ENCODE peak calls at places on chromosomes 11 and 22, in ten cellular contexts. B, Q, S, F, L, H, K, J, O and M are unnamed samples.

GRCh38 chr11:45948341-45948740 is 25.9 kb downstream of the LARGE2 start:
- DNase-seq in Q (no peak), J (no peak), H (no peak), L (no peak), F (no peak), B (no peak), O (peak; percentile 39), S (no peak), K (no peak), M (peak; percentile 5)

GRCh38 chr11:47466701-47467250 is 17.8 kb upstream of the RAPSN start:
- DNase-seq in B (no peak), O (peak; percentile 73), F (no peak), L (no peak), H (no peak), K (no peak), S (no peak), J (no peak), Q (no peak), M (no peak)

GRCh38 chr11:17571431-17572358 is 24.6 kb downstream of the OTOG start:
- DNase-seq in O (no peak), S (no peak), Q (no peak), B (no peak), L (no peak), H (no peak), F (no peak), K (no peak), J (no peak), M (no peak)

GRCh38 chr11:3824714-3825472 is 15.9 kb downstream of the RHOG start:
- DNase-seq in Q (no peak), H (peak; percentile 82), S (peak; percentile 94), B (no peak), J (peak; percentile 52), O (peak; percentile 45), L (peak; percentile 43), F (peak; percentile 42), K (peak; percentile 69), M (no peak)

GRCh38 chr11:81033779-81034550 is 1593.1 kb upstream of the TENM4 start:
- DNase-seq in S (no peak), B (no peak), J (no peak), Q (no peak), K (no peak), H (no peak), O (no peak), F (no peak), L (no peak), M (no peak)

GRCh38 chr11:76661306-76661751 is 9.2 kb downstream of the LRRC32 start:
- DNase-seq in H (no peak), K (no peak), F (no peak), B (no peak), J (no peak), S (no peak), L (no peak), O (no peak), Q (no peak), M (no peak)

GRCh38 chr11:29989181-29989580 is 27.6 kb downstream of the KCNA4 start:
- DNase-seq in H (no peak), B (no peak), L (no peak), O (no peak), J (no peak), K (no peak), Q (no peak), F (no peak), S (no peak), M (no peak)

GRCh38 chr11:35623708-35624168 is 5.5 kb downstream of the FJX1 start:
- DNase-seq in F (peak; percentile 56), L (peak; percentile 84), H (no peak), O (no peak), B (no peak), Q (no peak), J (no peak), K (peak; percentile 36), S (no peak), M (no peak)

GRCh38 chr11:83092488-83093384 is 21.0 kb upstream of the RAB30 start:
- DNase-seq in B (peak; percentile 67), S (no peak), F (no peak), H (no peak), K (no peak), Q (no peak), O (no peak), J (peak; percentile 10), L (peak; percentile 64), M (no peak)

GRCh38 chr11:130904380-130904779 is 11.9 kb downstream of the SNX19 start:
- DNase-seq in F (no peak), H (no peak), L (peak; percentile 25), J (no peak), K (no peak), B (no peak), O (no peak), S (no peak), Q (no peak), M (no peak)

GRCh38 chr11:3220521-3221407 is 2.2 kb upstream of the MRGPRG start:
- DNase-seq in L (no peak), J (no peak), B (peak; percentile 41), Q (no peak), H (no peak), F (no peak), O (no peak), S (no peak), K (no peak), M (no peak)

GRCh38 chr11:94424662-94425061 is 23.4 kb upstream of the GPR83 start:
- DNase-seq in L (peak; percentile 29), B (no peak), H (no peak), J (no peak), K (no peak), Q (no peak), F (no peak), O (no peak), S (no peak), M (no peak)

GRCh38 chr22:33756508-33756949 is 163.7 kb downstream of the LARGE1 start:
- DNase-seq in J (no peak), H (no peak), B (no peak), K (peak; percentile 21), S (no peak), O (no peak), Q (no peak), F (no peak), L (no peak), M (no peak)